ENCODE peak calls at places on chromosomes 13 and 19, in ten cellular contexts. H is cardiac muscle cell, X is fibroblast of lung, L is prostate gland, D is psoas muscle, Z is adrenal gland, G is Peyer's patch, F is neural progenitor cell, B is hepatocyte, V is heart left ventricle. J is an unnamed sample.

GRCh38 chr19:50318438-50318837 is 10.7 kb downstream of the KCNC3 start:
- DNase-seq in H (no peak), X (no peak), L (no peak), D (no peak), Z (no peak), G (no peak), F (no peak), B (no peak), V (no peak), J (no peak)

GRCh38 chr19:23075031-23075733 is 41.6 kb upstream of the ZNF730 start:
- DNase-seq in H (peak), X (peak), L (peak), D (peak), Z (peak), G (peak), F (peak), B (peak), V (peak), J (peak)

GRCh38 chr19:44841255-44841654 is 4.8 kb upstream of the NECTIN2 start:
- DNase-seq in H (no peak), X (no peak), L (no peak), D (no peak), Z (no peak), G (no peak), F (no peak), B (no peak), V (no peak), J (no peak)

GRCh38 chr19:30447276-30447870 is 75.2 kb downstream of the ZNF536 start:
- DNase-seq in H (no peak), X (peak), L (no peak), D (no peak), Z (no peak), G (no peak), F (no peak), B (no peak), V (no peak), J (no peak)

GRCh38 chr13:28476919-28477708 is 17.8 kb downstream of the FLT1 start:
- DNase-seq in H (no peak), X (no peak), L (no peak), D (no peak), Z (no peak), G (no peak), F (no peak), B (no peak), V (no peak), J (no peak)

GRCh38 chr13:48493076-48493765 is 39.7 kb downstream of the RCBTB2 start:
- DNase-seq in H (peak), X (no peak), L (no peak), D (no peak), Z (no peak), G (no peak), F (no peak), B (no peak), V (no peak), J (no peak)

GRCh38 chr19:3057275-3057714 is 5.0 kb downstream of the TLE5 start:
- DNase-seq in H (peak), X (peak), L (peak), D (peak), Z (peak), G (no peak), F (no peak), B (peak), V (peak), J (peak)

GRCh38 chr19:17021328-17021727 is 5.3 kb downstream of the CPAMD8 start:
- DNase-seq in H (peak), X (no peak), L (no peak), D (no peak), Z (no peak), G (no peak), F (no peak), B (no peak), V (no peak), J (no peak)

GRCh38 chr19:23222998-23223652 is 27.1 kb downstream of the ZNF724 start:
- DNase-seq in H (no peak), X (no peak), L (no peak), D (no peak), Z (no peak), G (no peak), F (no peak), B (no peak), V (no peak), J (no peak)

GRCh38 chr19:18587561-18587960 is 1.0 kb upstream of the REX1BD start:
- DNase-seq in H (no peak), X (no peak), L (no peak), D (no peak), Z (no peak), G (no peak), F (no peak), B (no peak), V (no peak), J (no peak)

GRCh38 chr13:26255717-26256277 is 1.9 kb downstream of the CDK8 start:
- DNase-seq in H (peak), X (peak), L (no peak), D (no peak), Z (no peak), G (no peak), F (no peak), B (peak), V (no peak), J (no peak)

GRCh38 chr13:41960700-41961697 is at the start of gene VWA8:
- DNase-seq in H (peak), X (peak), L (peak), D (peak), Z (peak), G (peak), F (peak), B (peak), V (peak), J (peak)

GRCh38 chr19:20661150-20661819 is at the start of gene ZNF626:
- DNase-seq in H (peak), X (peak), L (peak), D (peak), Z (peak), G (peak), F (peak), B (peak), V (peak), J (peak)

GRCh38 chr19:32901504-32902161 is 32.1 kb upstream of the SLC7A9 start:
- DNase-seq in H (no peak), X (peak), L (no peak), D (no peak), Z (no peak), G (no peak), F (no peak), B (no peak), V (no peak), J (no peak)

GRCh38 chr13:111115841-111116500 is 861 bp downstream of the ARHGEF7 start:
- DNase-seq in H (peak), X (peak), L (no peak), D (peak), Z (peak), G (no peak), F (peak), B (peak), V (peak), J (no peak)
- H3K4me3 ChIP-seq in H (peak), X (peak), L (peak), D (peak), Z (no peak), G (peak), F (peak), B (peak), V (peak), J (peak)

DNA sequence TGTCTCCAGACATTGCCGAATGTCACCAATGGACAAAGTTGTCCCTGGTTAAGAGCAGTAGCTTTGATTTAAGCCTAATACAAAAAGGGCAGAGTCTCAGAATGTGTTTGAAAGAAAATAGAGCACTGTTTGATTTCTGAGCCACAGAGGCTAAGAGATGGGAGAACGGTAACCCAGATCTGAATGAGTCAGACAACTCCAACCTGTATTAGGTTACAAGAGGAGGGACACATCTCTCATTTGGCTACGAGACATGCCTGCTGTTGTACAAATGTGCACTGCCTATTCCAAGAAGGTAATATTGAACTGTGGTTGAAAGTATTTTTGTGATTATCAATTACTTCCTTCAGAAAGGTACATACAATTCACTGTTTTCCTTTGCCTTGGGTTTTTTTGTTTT is 4.9 kb upstream of the HSPH1 start:
- DNase-seq in H (no peak), X (peak), L (no peak), D (no peak), Z (no peak), G (no peak), F (no peak), B (no peak), V (no peak), J (no peak)
- H3K27ac ChIP-seq in H (no peak), X (no peak), L (no peak), D (peak), Z (no peak), G (no peak), F (no peak), B (no peak), V (no peak), J (no peak)

DNA sequence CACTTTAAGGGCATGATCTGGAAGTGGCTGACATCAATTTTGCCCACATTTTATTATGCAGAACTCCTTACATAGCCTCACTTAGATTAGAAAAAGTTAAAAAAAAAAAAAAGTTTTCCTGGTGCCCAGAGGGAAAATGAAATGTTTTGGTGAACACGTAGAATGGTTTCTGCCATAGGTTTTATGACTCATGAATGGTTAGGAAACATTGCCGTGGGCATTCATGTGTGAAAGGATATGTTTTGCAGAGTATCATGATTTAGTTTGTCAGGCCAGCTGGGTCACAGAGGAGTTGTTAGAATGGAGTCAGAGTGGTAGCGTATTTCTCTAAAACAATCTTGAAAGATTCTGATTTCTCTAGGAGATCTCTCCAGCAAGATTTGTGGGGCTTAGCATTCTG is 133.8 kb downstream of the MRPL57 start:
- DNase-seq in H (no peak), X (peak), L (no peak), D (no peak), Z (no peak), G (no peak), F (no peak), B (no peak), V (no peak), J (no peak)
- TF ChIP-seq CTCF in H (no peak), X (no peak), L (no peak), D (no peak), Z (no peak), G (no peak), F (no peak), B (no peak), V (no peak), J (no peak)

GRCh38 chr19:11652056-11652455 is 54.8 kb downstream of the ZNF627 start:
- DNase-seq in H (no peak), X (no peak), L (no peak), D (no peak), Z (no peak), G (no peak), F (no peak), B (no peak), V (no peak), J (no peak)
- H3K4me3 ChIP-seq in H (no peak), X (no peak), L (no peak), D (no peak), Z (no peak), G (no peak), F (no peak), B (no peak), V (no peak), J (no peak)

J was measured in right atrium auricular region.